ENCODE peak calls at places on chromosomes 1 and 21, in eight cellular contexts. N, X, C, L, A, P, O and I are unnamed samples. For H3K4me1, the result is how much of the 10 kb centered on the place peaks cover.

GRCh38 chr1:88210088-88210825 is 473.8 kb upstream of the PKN2 start:
- DNase-seq in O (no peak), A (no peak), C (no peak), P (no peak), X (no peak), L (no peak), N (no peak), I (no peak)

GRCh38 chr1:39685071-39685470 is 6.2 kb downstream of the HPCAL4 start:
- DNase-seq in N (no peak), P (no peak), A (no peak), O (no peak), X (no peak), C (no peak), L (no peak), I (no peak)

GRCh38 chr1:227234998-227235405 is 83.3 kb downstream of the CDC42BPA start:
- DNase-seq in N (no peak), A (peak), O (peak), X (no peak), P (peak), C (peak), L (no peak), I (peak)

GRCh38 chr1:183685112-183685713 is 32.1 kb upstream of the APOBEC4 start:
- DNase-seq in L (no peak), X (no peak), A (peak), C (peak), O (peak), N (no peak), P (peak), I (peak)

GRCh38 chr1:51666463-51666862 is 49.6 kb downstream of the OSBPL9 start:
- DNase-seq in P (no peak), L (no peak), X (no peak), C (peak), O (peak), N (peak), A (peak), I (no peak)

GRCh38 chr1:46300673-46301405 is 2.6 kb downstream of the LRRC41 start:
- DNase-seq in C (peak), N (no peak), X (no peak), O (peak), P (no peak), L (no peak), A (peak), I (no peak)

GRCh38 chr1:115927971-115928370 is 48.3 kb upstream of the SLC22A15 start:
- DNase-seq in X (no peak), L (no peak), C (no peak), A (no peak), N (no peak), O (no peak), P (no peak), I (no peak)

GRCh38 chr1:115810609-115811008 is 30.3 kb downstream of the NHLH2 start:
- DNase-seq in C (no peak), X (no peak), O (no peak), P (no peak), A (no peak), L (no peak), N (no peak), I (no peak)

GRCh38 chr1:155131285-155131684 is 3.6 kb downstream of the EFNA1 start:
- DNase-seq in L (no peak), P (no peak), X (no peak), O (no peak), N (no peak), C (no peak), A (no peak), I (no peak)

GRCh38 chr1:91883470-91883869 is 2.5 kb downstream of the TGFBR3 start:
- DNase-seq in P (peak), O (peak), N (no peak), X (no peak), C (peak), L (no peak), A (peak), I (peak)

GRCh38 chr1:44154049-44154448 is 12.6 kb upstream of the KLF18 start:
- DNase-seq in X (no peak), N (no peak), L (no peak), O (peak), P (no peak), A (no peak), C (no peak), I (no peak)

GRCh38 chr1:187928288-187928687 is 1099.5 kb downstream of the PLA2G4A start:
- DNase-seq in O (peak), P (no peak), X (no peak), C (peak), N (no peak), L (no peak), A (peak), I (no peak)

GRCh38 chr1:65339866-65340483 is 30.6 kb downstream of the DNAJC6 start:
- DNase-seq in N (no peak), A (peak), P (no peak), X (no peak), L (no peak), O (peak), C (peak), I (no peak)

GRCh38 chr1:225481738-225482137 is 53.9 kb upstream of the LBR start:
- DNase-seq in P (peak), L (no peak), A (peak), C (no peak), N (no peak), O (no peak), X (peak), I (no peak)

GRCh38 chr1:151905070-151905442 is 4.3 kb downstream of the THEM4 start:
- DNase-seq in L (no peak), X (no peak), P (no peak), N (no peak), C (no peak), A (no peak), O (no peak), I (peak)

GRCh38 chr1:31623365-31623764 is 5.9 kb downstream of the HCRTR1 start:
- DNase-seq in O (no peak), A (no peak), L (peak), X (no peak), P (no peak), N (no peak), C (no peak), I (no peak)

GRCh38 chr1:41618066-41618825 is 133.8 kb upstream of the EDN2 start:
- DNase-seq in X (peak), L (peak), A (peak), P (no peak), C (peak), O (peak), N (no peak), I (no peak)

GRCh38 chr1:60963167-60963909 is 119.0 kb upstream of the NFIA start:
- DNase-seq in N (no peak), P (no peak), C (no peak), A (no peak), X (no peak), O (no peak), L (no peak), I (no peak)

GRCh38 chr1:234621657-234622335 is 11.8 kb upstream of the IRF2BP2 start:
- DNase-seq in X (no peak), A (peak), L (no peak), C (peak), O (no peak), P (no peak), N (no peak), I (no peak)

GRCh38 chr1:27392778-27393635 is 585 bp downstream of the GPR3 start:
- DNase-seq in A (no peak), C (no peak), L (no peak), N (no peak), X (no peak), O (no peak), P (no peak), I (no peak)

GRCh38 chr21:25465263-25465662 is 142.0 kb downstream of the MRPL39 start:
- DNase-seq in L (no peak), O (no peak), C (no peak), P (no peak), X (no peak), A (no peak), N (no peak), I (no peak)

GRCh38 chr1:166489670-166490436 is 323.1 kb upstream of the FAM78B start:
- DNase-seq in N (no peak), A (peak), L (no peak), C (no peak), X (no peak), O (no peak), P (peak), I (peak)

GRCh38 chr21:46295996-46296752 is 10.0 kb downstream of the YBEY start:
- DNase-seq in A (peak), O (peak), C (peak), L (peak), X (peak), P (peak), N (peak), I (peak)

GRCh38 chr1:180415985-180416633 is 86.3 kb downstream of the ACBD6 start:
- DNase-seq in O (peak), C (peak), N (no peak), X (no peak), P (peak), A (peak), L (no peak), I (no peak)

GRCh38 chr1:213988639-213989070 is 882 bp downstream of the PROX1 start:
- DNase-seq in P (no peak), A (peak), C (no peak), X (peak), N (no peak), O (no peak), L (no peak), I (no peak)

GRCh38 chr1:202249846-202250245 is 56.2 kb downstream of the LGR6 start:
- DNase-seq in O (no peak), A (peak), N (no peak), L (no peak), X (no peak), P (no peak), C (no peak), I (no peak)

GRCh38 chr1:201783067-201783466 is 45.9 kb upstream of the IPO9 start:
- DNase-seq in A (no peak), C (peak), N (no peak), L (no peak), P (no peak), X (no peak), O (peak), I (no peak)

DNA sequence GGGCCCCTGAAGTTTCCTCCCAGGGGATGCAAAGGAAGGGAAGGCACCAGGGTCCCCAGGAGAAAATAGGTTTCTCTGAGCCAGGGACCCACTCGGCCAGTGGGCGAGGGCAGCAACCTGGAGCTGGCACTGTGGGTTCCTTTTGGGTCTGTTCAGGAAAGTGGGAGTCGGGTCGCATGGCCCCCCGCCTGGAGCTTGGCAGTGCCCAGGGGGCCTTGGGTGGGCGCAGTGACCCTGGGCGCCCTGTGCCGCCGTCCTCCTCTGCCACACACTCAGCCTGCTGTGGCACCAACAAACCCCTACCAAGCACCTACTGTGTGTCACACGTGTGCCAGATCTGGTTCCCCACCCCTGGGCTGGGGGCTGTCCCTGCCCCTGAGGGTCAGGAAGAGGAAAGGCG is 89.5 kb upstream of the ARHGEF16 start:
- DNase-seq in C (no peak), N (no peak), L (peak), O (no peak), X (no peak), P (no peak), A (no peak), I (no peak)
- H3K4me1 ChIP-seq in C (under half), N (half or more), L (under half), O (under half), X (under half), P (under half), A (under half), I (under half)

GRCh38 chr1:93154898-93155297 is 25.3 kb downstream of the TMED5 start:
- DNase-seq in C (no peak), L (no peak), P (no peak), A (no peak), O (no peak), N (no peak), X (no peak), I (no peak)
- H3K27ac ChIP-seq in C (no peak), L (no peak), P (no peak), A (no peak), O (no peak), N (no peak), X (no peak), I (no peak)

DNA sequence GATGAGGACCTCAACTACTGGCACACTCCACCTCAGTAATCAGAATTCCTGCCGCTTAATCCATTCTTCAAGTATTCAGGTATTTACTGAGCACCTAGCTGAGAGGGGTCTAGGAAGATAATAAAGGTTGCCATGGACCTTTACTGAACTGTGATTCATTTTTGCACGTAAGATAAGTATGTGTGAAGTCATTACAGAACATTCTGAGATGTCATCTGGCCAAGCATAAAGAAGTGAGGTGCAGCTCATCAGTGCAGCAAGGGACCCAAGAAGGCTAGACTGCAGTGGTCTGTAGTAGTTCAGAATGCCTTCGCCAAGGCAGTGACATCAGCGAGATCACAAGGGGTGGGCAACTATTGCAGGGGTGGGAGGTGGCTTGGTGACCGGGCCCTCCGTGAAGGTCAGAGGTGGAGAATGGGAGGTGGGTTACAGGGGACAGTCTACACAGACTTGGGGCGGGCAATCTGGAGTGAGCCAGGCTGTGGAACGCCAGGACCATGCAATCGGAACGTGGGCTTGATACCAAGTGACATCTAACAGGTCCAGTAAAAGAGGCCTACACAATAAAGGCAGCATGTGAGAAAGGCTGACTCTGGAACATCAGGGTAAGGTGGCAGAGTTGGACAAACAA is 107.4 kb downstream of the SLC45A1 start:
- DNase-seq in X (no peak), O (no peak), N (no peak), A (no peak), C (no peak), P (peak), L (no peak), I (no peak)
- H3K4me1 ChIP-seq in X (under half), O (under half), N (half or more), A (under half), C (under half), P (half or more), L (half or more), I (half or more)

DNA sequence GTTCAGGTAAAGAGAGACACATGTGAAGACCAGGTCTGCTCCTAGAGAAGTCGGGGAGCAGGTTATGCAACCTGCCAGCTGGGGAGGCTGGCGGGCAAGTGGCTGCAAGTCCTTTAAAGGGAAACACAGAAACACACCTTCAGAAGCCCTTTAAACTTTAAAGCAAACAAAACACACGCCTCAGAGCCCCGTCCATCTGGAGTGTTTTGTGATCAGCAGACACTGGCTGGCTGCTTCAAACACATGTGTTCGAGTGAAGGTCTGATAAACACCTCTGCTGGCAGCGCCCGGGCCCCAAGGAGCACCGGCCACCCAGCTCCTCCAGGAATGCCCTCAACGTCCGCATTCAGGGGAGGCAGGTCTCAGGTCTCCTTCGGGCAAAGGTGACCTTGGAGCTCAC is 15.2 kb downstream of the RIPK4 start:
- DNase-seq in P (no peak), A (no peak), N (no peak), L (peak), C (no peak), X (peak), O (no peak), I (no peak)
- H3K27ac ChIP-seq in P (no peak), A (peak), N (no peak), L (peak), C (no peak), X (no peak), O (peak), I (no peak)

GRCh38 chr1:8474369-8474768 is 156.5 kb downstream of the SLC45A1 start:
- DNase-seq in P (no peak), O (no peak), A (no peak), N (no peak), L (no peak), X (no peak), C (no peak), I (no peak)
- H3K4me1 ChIP-seq in P (half or more), O (under half), A (under half), N (under half), L (under half), X (under half), C (under half), I (under half)

DNA sequence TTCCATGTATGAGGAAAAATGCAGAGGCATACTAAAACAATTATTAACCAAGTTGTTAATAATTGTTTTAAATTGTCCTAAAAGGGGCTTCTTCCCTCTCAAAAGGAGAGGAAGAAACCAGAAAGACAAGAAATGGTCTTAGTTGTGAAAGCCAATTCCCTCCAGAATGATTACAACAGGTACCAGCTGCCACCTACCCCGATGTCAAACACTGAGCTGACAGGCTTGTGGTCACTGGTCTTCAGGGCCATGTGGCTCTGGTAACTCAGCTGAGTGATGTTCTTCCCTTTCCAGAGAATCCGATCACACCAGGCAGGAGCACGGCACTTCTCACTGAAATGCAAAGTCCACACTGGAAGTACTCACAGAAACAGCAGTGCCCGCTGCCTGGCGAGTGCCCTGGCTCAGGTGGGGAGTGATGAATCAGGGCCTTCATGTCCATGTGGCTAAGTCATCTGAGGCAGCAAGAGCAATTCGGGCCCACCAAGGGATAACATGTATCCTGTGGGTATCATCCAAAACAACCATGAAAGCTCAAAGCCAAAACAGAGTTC is 18.7 kb upstream of the MTF1 start:
- DNase-seq in X (no peak), O (no peak), L (no peak), N (no peak), A (no peak), C (no peak), P (no peak), I (no peak)
- H3K27ac ChIP-seq in X (no peak), O (no peak), L (no peak), N (no peak), A (no peak), C (no peak), P (no peak), I (no peak)

GRCh38 chr1:25563330-25564215 is 20.2 kb downstream of the LDLRAP1 start:
- DNase-seq in X (no peak), A (no peak), L (peak), C (no peak), P (no peak), N (no peak), O (no peak), I (no peak)
- H3K4me1 ChIP-seq in X (under half), A (under half), L (half or more), C (under half), P (half or more), N (half or more), O (under half), I (half or more)

GRCh38 chr1:12711421-12712005 is 4.4 kb upstream of the AADACL3 start:
- DNase-seq in O (no peak), L (no peak), X (no peak), A (peak), N (no peak), P (no peak), C (no peak), I (no peak)
- H3K27ac ChIP-seq in O (no peak), L (no peak), X (no peak), A (no peak), N (no peak), P (no peak), C (no peak), I (no peak)

DNA sequence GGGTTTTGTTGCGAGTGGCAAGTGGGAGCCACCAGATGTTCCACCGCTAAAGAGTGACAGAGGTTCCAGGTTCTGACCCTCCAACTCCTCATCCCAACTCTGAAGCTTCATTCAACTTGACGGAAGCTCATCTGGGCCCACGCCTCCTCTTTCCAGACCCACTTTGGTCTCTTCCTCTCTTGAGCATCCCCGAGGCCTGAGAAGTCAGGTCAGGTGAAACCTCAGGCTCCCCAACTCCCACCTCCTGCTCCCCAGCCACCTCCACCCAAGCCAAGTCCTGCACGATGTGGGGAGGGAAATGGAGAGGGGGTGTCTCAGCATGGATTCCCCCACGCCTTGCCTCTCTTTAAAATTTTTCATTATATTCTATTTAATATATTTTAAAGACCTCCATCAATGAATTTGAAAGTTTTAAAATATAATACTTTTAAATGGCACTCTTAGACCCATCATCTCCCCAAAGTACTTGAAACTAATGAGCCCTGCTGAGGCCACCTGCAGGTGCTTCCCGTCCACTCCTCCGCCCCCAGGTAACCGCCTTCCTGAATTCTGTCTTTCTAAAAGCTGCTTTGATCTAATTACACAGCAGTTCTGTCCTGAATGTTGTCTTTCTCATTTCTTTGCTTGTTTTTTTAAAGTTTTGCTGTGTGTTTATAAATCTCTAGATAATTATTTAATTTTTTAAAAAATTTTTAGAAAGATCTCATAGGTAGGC is 238.1 kb downstream of the KAZN start:
- DNase-seq in O (no peak), X (peak), C (no peak), N (no peak), A (no peak), L (no peak), P (no peak), I (no peak)
- H3K4me1 ChIP-seq in O (under half), X (under half), C (under half), N (under half), A (under half), L (under half), P (under half), I (under half)